ENCODE peak calls at places on chromosomes 7 and 10, in nine cellular contexts. B is GM12891, D is IMR-90, N is GM20000, U is HuH-7, W is AG08396, R is hypothalamus, L is activated B cell treated with CpG ODN at 0.5 μM for 24 hours, F is choroid plexus epithelial cell. C is an unnamed sample.

GRCh38 chr10:133050376-133050775 is 37.3 kb upstream of the ADGRA1 start:
- DNase-seq in B (no peak), D (no peak), N (no peak), U (no peak), W (no peak), R (no peak), L (no peak), F (no peak), C (no peak)

GRCh38 chr10:3869036-3869435 is 84.0 kb upstream of the KLF6 start:
- DNase-seq in B (no peak), D (no peak), N (no peak), U (no peak), W (no peak), R (no peak), L (no peak), F (peak), C (no peak)

GRCh38 chr10:35012781-35013180 is 77.4 kb downstream of the CUL2 start:
- DNase-seq in B (no peak), D (no peak), N (no peak), U (no peak), W (no peak), R (no peak), L (no peak), F (no peak), C (no peak)

GRCh38 chr7:28465697-28466096 is 53.4 kb downstream of the CREB5 start:
- DNase-seq in B (no peak), D (no peak), N (peak), U (no peak), W (no peak), R (no peak), L (no peak), F (no peak), C (no peak)

GRCh38 chr10:75408911-75409885 is 7.6 kb upstream of the ZNF503 start:
- DNase-seq in B (peak), D (no peak), N (peak), U (peak), W (peak), R (no peak), L (no peak), F (no peak), C (peak)

GRCh38 chr10:104349623-104350142 is 4.0 kb upstream of the CFAP58 start:
- DNase-seq in B (no peak), D (peak), N (peak), U (no peak), W (no peak), R (no peak), L (no peak), F (peak), C (peak)

GRCh38 chr7:35685781-35686180 is 9.2 kb downstream of the HERPUD2 start:
- DNase-seq in B (no peak), D (no peak), N (no peak), U (no peak), W (no peak), R (no peak), L (no peak), F (no peak), C (no peak)

GRCh38 chr10:26214004-26214403 is 2.6 kb upstream of the GAD2 start:
- DNase-seq in B (no peak), D (no peak), N (no peak), U (no peak), W (no peak), R (no peak), L (no peak), F (no peak), C (no peak)

GRCh38 chr7:117600912-117601311 is 121.1 kb downstream of the CFTR start:
- DNase-seq in B (no peak), D (no peak), N (no peak), U (no peak), W (no peak), R (no peak), L (no peak), F (no peak), C (no peak)

GRCh38 chr7:2212906-2213305 is 19.8 kb downstream of the MAD1L1 start:
- DNase-seq in B (no peak), D (no peak), N (no peak), U (no peak), W (no peak), R (no peak), L (no peak), F (no peak), C (no peak)

GRCh38 chr10:101301111-101301731 is 52.7 kb upstream of the BTRC start:
- DNase-seq in B (no peak), D (peak), N (peak), U (peak), W (peak), R (no peak), L (no peak), F (peak), C (peak)